ENCODE peak calls at places on chromosomes 12 and 14, in four cellular contexts. H, Y, G and F are unnamed samples.

GRCh38 chr14:51845811-51846210 is 14.6 kb upstream of the GNG2 start:
- DNase-seq in Y (no peak), H (no peak), G (no peak), F (no peak)

GRCh38 chr14:24289649-24290283 is 9.8 kb downstream of the DHRS1 start:
- DNase-seq in G (no peak), H (no peak), Y (no peak), F (no peak)

GRCh38 chr12:32897688-32898573 is 1.4 kb upstream of the PKP2 start:
- DNase-seq in H (no peak), G (no peak), Y (no peak), F (no peak)

GRCh38 chr14:94681300-94682060 is 69.3 kb downstream of the SERPINA3 start:
- DNase-seq in H (peak), G (no peak), Y (no peak), F (peak)

GRCh38 chr12:46915082-46915481 is 89.3 kb upstream of the SLC38A4 start:
- DNase-seq in Y (no peak), H (peak), G (peak), F (peak)

GRCh38 chr14:24834951-24835350 is 201.0 kb upstream of the GZMB start:
- DNase-seq in G (no peak), Y (no peak), H (no peak), F (no peak)

GRCh38 chr14:91078095-91078737 is 17.8 kb upstream of the RPS6KA5 start:
- DNase-seq in H (no peak), Y (no peak), G (no peak), F (no peak)

GRCh38 chr12:10140001-10140400 is 10.0 kb upstream of the CLEC7A start:
- DNase-seq in H (peak), Y (peak), G (no peak), F (peak)

GRCh38 chr14:92093320-92093719 is 13.1 kb downstream of the ATXN3 start:
- DNase-seq in G (no peak), H (no peak), Y (no peak), F (no peak)

GRCh38 chr12:47757840-47758583 is 668 bp downstream of the RAPGEF3 start:
- DNase-seq in Y (no peak), G (peak), H (peak), F (no peak)

GRCh38 chr14:91412939-91413338 is 4.7 kb downstream of the CCDC88C start:
- DNase-seq in H (no peak), G (no peak), Y (no peak), F (no peak)

GRCh38 chr14:106845286-106846087 is 1319.1 kb downstream of the TMEM121 start:
- DNase-seq in G (no peak), H (peak), Y (no peak), F (no peak)

GRCh38 chr12:49969027-49969426 is 3.7 kb upstream of the AQP6 start:
- DNase-seq in Y (no peak), H (no peak), G (no peak), F (no peak)

GRCh38 chr12:54478270-54478669 is 4.9 kb upstream of the GTSF1 start:
- DNase-seq in G (no peak), Y (no peak), H (no peak), F (no peak)

GRCh38 chr12:88866881-88867280 is 286.6 kb upstream of the KITLG start:
- DNase-seq in H (no peak), Y (no peak), G (no peak), F (no peak)

GRCh38 chr14:106039400-106039799 is 513.0 kb downstream of the TMEM121 start:
- DNase-seq in H (peak), Y (no peak), G (peak), F (peak)

GRCh38 chr12:89453579-89453978 is 71.0 kb downstream of the GALNT4 start:
- DNase-seq in G (no peak), Y (no peak), H (peak), F (no peak)

GRCh38 chr12:101086490-101086889 is 123.5 kb downstream of the SLC5A8 start:
- DNase-seq in H (peak), G (no peak), Y (no peak), F (peak)